ENCODE peak calls at places on chromosome 12, in nine cellular contexts. U is stimulated activated naive CD8-positive, alpha-beta T cell treated with anti-CD3 and anti-CD28 coated beads, Interleukin-15, amount 100 ng/mL, for 72 hours; O is DMS153; T is naive B cell; H is endothelial cell; Q is ascending aorta; X is OCI-M1; F is NCI-H460; D is fibroblast of mammary gland. K is an unnamed sample.

GRCh38 chr12:43730283-43730682 is 28.3 kb downstream of the PUS7L start:
- DNase-seq in U (no peak), O (no peak), T (no peak), H (no peak), Q (no peak), X (no peak), F (no peak), D (no peak), K (no peak)

GRCh38 chr12:16555630-16556029 is 50.3 kb downstream of the LMO3 start:
- DNase-seq in U (no peak), O (no peak), T (no peak), H (peak), Q (no peak), X (no peak), F (no peak), D (peak), K (no peak)

GRCh38 chr12:122135437-122136031 is 38.5 kb downstream of the IL31 start:
- DNase-seq in U (no peak), O (no peak), T (no peak), H (no peak), Q (no peak), X (no peak), F (no peak), D (no peak), K (no peak)

GRCh38 chr12:64890873-64891468 is 66.5 kb downstream of the TBC1D30 start:
- DNase-seq in U (no peak), O (peak), T (peak), H (no peak), Q (no peak), X (peak), F (peak), D (peak), K (peak)

GRCh38 chr12:132465269-132466190 is 24.4 kb upstream of the FBRSL1 start:
- DNase-seq in U (no peak), O (peak), T (no peak), H (no peak), Q (no peak), X (no peak), F (no peak), D (no peak), K (no peak)

GRCh38 chr12:18054925-18055324 is 35.1 kb downstream of the RERGL start:
- DNase-seq in U (no peak), O (no peak), T (no peak), H (no peak), Q (no peak), X (no peak), F (no peak), D (no peak), K (no peak)

GRCh38 chr12:116319851-116320621 is 42.5 kb upstream of the MED13L start:
- DNase-seq in U (peak), O (no peak), T (no peak), H (no peak), Q (peak), X (no peak), F (no peak), D (peak), K (no peak)

GRCh38 chr12:100798799-100799198 is 4.2 kb downstream of the ANO4 start:
- DNase-seq in U (no peak), O (no peak), T (no peak), H (no peak), Q (no peak), X (no peak), F (no peak), D (no peak), K (no peak)

GRCh38 chr12:121568971-121569808 is 11.6 kb downstream of the KDM2B start:
- DNase-seq in U (no peak), O (no peak), T (no peak), H (no peak), Q (no peak), X (no peak), F (no peak), D (peak), K (no peak)

GRCh38 chr12:124485371-124485770 is 82.0 kb downstream of the NCOR2 start:
- DNase-seq in U (no peak), O (no peak), T (no peak), H (no peak), Q (no peak), X (no peak), F (no peak), D (no peak), K (no peak)

GRCh38 chr12:26857465-26858176 is 24.6 kb upstream of the ITPR2 start:
- DNase-seq in U (no peak), O (peak), T (no peak), H (no peak), Q (no peak), X (peak), F (no peak), D (no peak), K (no peak)

GRCh38 chr12:2284321-2284813 is 231.6 kb downstream of the CACNA1C start:
- DNase-seq in U (no peak), O (no peak), T (no peak), H (no peak), Q (peak), X (no peak), F (no peak), D (peak), K (no peak)

GRCh38 chr12:26704684-26705475 is 128.1 kb downstream of the ITPR2 start:
- DNase-seq in U (no peak), O (no peak), T (no peak), H (no peak), Q (no peak), X (peak), F (no peak), D (no peak), K (no peak)

GRCh38 chr12:2152134-2152533 is 99.3 kb downstream of the CACNA1C start:
- DNase-seq in U (no peak), O (no peak), T (no peak), H (no peak), Q (no peak), X (no peak), F (no peak), D (no peak), K (no peak)

GRCh38 chr12:6267007-6267721 is 43.3 kb upstream of the PLEKHG6 start:
- DNase-seq in U (peak), O (no peak), T (no peak), H (no peak), Q (no peak), X (no peak), F (no peak), D (peak), K (no peak)

GRCh38 chr12:16788888-16789790 is 183.2 kb upstream of the LMO3 start:
- DNase-seq in U (no peak), O (no peak), T (no peak), H (peak), Q (no peak), X (no peak), F (no peak), D (no peak), K (no peak)

GRCh38 chr12:31965090-31965489 is 5.9 kb downstream of the RESF1 start:
- DNase-seq in U (peak), O (no peak), T (no peak), H (no peak), Q (no peak), X (peak), F (no peak), D (no peak), K (no peak)

GRCh38 chr12:127398026-127398715 is 868.8 kb upstream of the TMEM132C start:
- DNase-seq in U (no peak), O (no peak), T (no peak), H (no peak), Q (no peak), X (no peak), F (no peak), D (peak), K (no peak)

GRCh38 chr12:12974211-12974610 is 22.2 kb upstream of the GPRC5D start:
- DNase-seq in U (no peak), O (no peak), T (no peak), H (no peak), Q (no peak), X (no peak), F (no peak), D (no peak), K (no peak)

GRCh38 chr12:79645235-79645630 is 45.5 kb downstream of the PAWR start:
- DNase-seq in U (no peak), O (no peak), T (no peak), H (no peak), Q (no peak), X (no peak), F (no peak), D (no peak), K (no peak)

GRCh38 chr12:131024026-131024425 is 70.3 kb downstream of the ADGRD1 start:
- DNase-seq in U (no peak), O (no peak), T (no peak), H (no peak), Q (no peak), X (no peak), F (no peak), D (no peak), K (no peak)

GRCh38 chr12:68933564-68933893 is 558 bp upstream of the CPM start:
- DNase-seq in U (no peak), O (no peak), T (no peak), H (no peak), Q (no peak), X (no peak), F (no peak), D (no peak), K (no peak)

GRCh38 chr12:2582631-2583616 is 211.8 kb upstream of the FKBP4 start:
- DNase-seq in U (peak), O (peak), T (no peak), H (peak), Q (peak), X (peak), F (peak), D (peak), K (peak)

GRCh38 chr12:122394626-122395194 is 27.8 kb downstream of the CLIP1 start:
- DNase-seq in U (no peak), O (no peak), T (no peak), H (no peak), Q (no peak), X (no peak), F (no peak), D (peak), K (no peak)

GRCh38 chr12:106205208-106206069 is 42.4 kb downstream of the CKAP4 start:
- DNase-seq in U (no peak), O (no peak), T (no peak), H (no peak), Q (no peak), X (no peak), F (peak), D (no peak), K (peak)

GRCh38 chr12:82627799-82628198 is 58.9 kb upstream of the TMTC2 start:
- DNase-seq in U (no peak), O (peak), T (no peak), H (no peak), Q (no peak), X (peak), F (no peak), D (peak), K (peak)

GRCh38 chr12:80941916-80942315 is 4.2 kb upstream of the LIN7A start:
- DNase-seq in U (no peak), O (no peak), T (no peak), H (no peak), Q (no peak), X (no peak), F (peak), D (peak), K (no peak)

K was measured in A549.